ENCODE peak calls at places on chromosomes 11 and 22, in ten cellular contexts. Q is ovary, U is sigmoid colon, N is esophagus muscularis mucosa, G is K562, O is GM12878, C is A549, V is stomach, A is upper lobe of left lung, P is transverse colon. M is an unnamed sample.
A peak's percentile ranks its signal among the peaks of the same experiment; 100 is the strongest.

GRCh38 chr11:119721129-119722120 is 7.6 kb downstream of the NECTIN1 start:
- DNase-seq in O (no peak), V (no peak), U (no peak), C (peak; percentile 21), N (no peak), P (no peak), G (peak; percentile 43), A (no peak), Q (no peak), M (no peak)

GRCh38 chr22:22884888-22885840 is 2.5 kb upstream of the IGLL5 start:
- DNase-seq in U (no peak), G (peak; percentile 49), Q (no peak), V (no peak), A (peak; percentile 19), N (no peak), C (no peak), O (no peak), P (peak; percentile 77), M (no peak)

GRCh38 chr22:46727813-46728364 is 10.2 kb downstream of the CERK start:
- DNase-seq in G (no peak), C (no peak), Q (no peak), A (no peak), P (no peak), U (no peak), O (no peak), N (no peak), V (no peak), M (no peak)

GRCh38 chr22:45164217-45165123 is 745 bp downstream of the NUP50 start:
- DNase-seq in N (no peak), U (peak; percentile 75), C (no peak), V (peak; percentile 34), P (peak; percentile 32), A (no peak), O (no peak), Q (peak; percentile 28), G (peak; percentile 63), M (no peak)

GRCh38 chr11:90805172-90805571 is 582.3 kb upstream of the CHORDC1 start:
- DNase-seq in Q (no peak), V (no peak), G (no peak), A (no peak), P (no peak), O (no peak), C (no peak), N (no peak), U (no peak), M (no peak)

GRCh38 chr11:12248330-12248729 is 129.0 kb upstream of the PARVA start:
- DNase-seq in G (no peak), A (peak; percentile 97), P (peak; percentile 92), O (no peak), V (peak; percentile 98), U (peak; percentile 92), C (peak; percentile 23), N (no peak), Q (peak; percentile 72), M (peak; percentile 71)

GRCh38 chr11:18495703-18496102 is 31.0 kb downstream of the TSG101 start:
- DNase-seq in Q (no peak), O (no peak), A (peak; percentile 48), V (no peak), C (no peak), N (no peak), G (no peak), P (no peak), U (no peak), M (no peak)

GRCh38 chr11:15692739-15693138 is 578.0 kb downstream of the INSC start:
- DNase-seq in O (no peak), G (no peak), Q (no peak), V (no peak), A (no peak), P (no peak), C (no peak), N (peak; percentile 62), U (no peak), M (no peak)

GRCh38 chr11:79255965-79256364 is 184.9 kb downstream of the TENM4 start:
- DNase-seq in O (no peak), U (no peak), P (no peak), V (no peak), Q (no peak), N (no peak), C (no peak), A (no peak), G (no peak), M (no peak)

GRCh38 chr11:125886997-125887372 is 483 bp upstream of the HYLS1 start:
- DNase-seq in C (peak; percentile 67), A (peak; percentile 42), V (no peak), U (peak; percentile 74), N (no peak), O (no peak), G (no peak), Q (peak; percentile 37), P (peak; percentile 34), M (no peak)

GRCh38 chr11:128422576-128423370 is 164.6 kb downstream of the ETS1 start:
- DNase-seq in U (no peak), O (no peak), A (peak; percentile 28), P (peak; percentile 25), N (no peak), V (peak; percentile 35), G (no peak), Q (no peak), C (no peak), M (no peak)

GRCh38 chr22:42959472-42960145 is 55.3 kb downstream of the PACSIN2 start:
- DNase-seq in O (no peak), V (peak; percentile 78), P (peak; percentile 62), U (peak; percentile 77), A (peak; percentile 84), C (peak; percentile 79), Q (no peak), G (peak; percentile 34), N (no peak), M (peak; percentile 60)

GRCh38 chr11:6557761-6558674 is 45.4 kb downstream of the RRP8 start:
- DNase-seq in C (no peak), V (no peak), U (no peak), G (no peak), P (no peak), Q (no peak), O (no peak), N (peak; percentile 78), A (no peak), M (peak; percentile 1)

GRCh38 chr11:30012346-30012745 is 4.5 kb downstream of the KCNA4 start:
- DNase-seq in Q (no peak), A (no peak), V (no peak), G (no peak), N (no peak), U (no peak), O (no peak), P (no peak), C (no peak), M (no peak)

GRCh38 chr22:38398609-38399401 is 56.2 kb downstream of the KCNJ4 start:
- DNase-seq in P (peak; percentile 89), U (peak; percentile 91), C (peak; percentile 78), O (no peak), A (peak; percentile 86), Q (peak; percentile 84), V (peak; percentile 92), G (peak; percentile 90), N (peak; percentile 98), M (peak; percentile 83)
- TF ChIP-seq POLR2A in P (peak; percentile 90), U (peak; percentile 74), C (peak; percentile 28), O (peak; percentile 75), A (peak; percentile 88), Q (peak; percentile 46), V (no peak), G (peak; percentile 36), N (peak; percentile 62), M (peak; percentile 87)

GRCh38 chr11:69961738-69962137 is 116.4 kb upstream of the ANO1 start:
- DNase-seq in N (no peak), O (no peak), V (no peak), P (no peak), C (no peak), G (no peak), U (no peak), Q (no peak), A (no peak), M (no peak)

GRCh38 chr11:69957849-69958248 is 120.3 kb upstream of the ANO1 start:
- DNase-seq in N (no peak), P (no peak), C (no peak), U (no peak), G (peak; percentile 45), V (no peak), O (no peak), A (no peak), Q (no peak), M (no peak)

GRCh38 chr11:69956669-69957190 is 121.4 kb upstream of the ANO1 start:
- DNase-seq in U (no peak), G (no peak), A (no peak), Q (no peak), P (no peak), N (no peak), V (no peak), O (no peak), C (no peak), M (no peak)

GRCh38 chr11:69959461-69959860 is 118.7 kb upstream of the ANO1 start:
- DNase-seq in P (no peak), G (no peak), O (no peak), Q (no peak), U (no peak), V (no peak), N (no peak), A (no peak), C (no peak), M (no peak)

GRCh38 chr11:69958308-69958707 is 119.8 kb upstream of the ANO1 start:
- DNase-seq in C (no peak), Q (no peak), G (no peak), U (no peak), P (no peak), A (no peak), O (no peak), V (no peak), N (no peak), M (no peak)
- H3K27ac ChIP-seq in C (no peak overlapping the region), Q (no peak overlapping the region), G (no peak overlapping the region), U (no peak overlapping the region), P (no peak overlapping the region), A (no peak overlapping the region), O (no peak overlapping the region), V (no peak overlapping the region), N (no peak overlapping the region), M (no peak overlapping the region)

DNA sequence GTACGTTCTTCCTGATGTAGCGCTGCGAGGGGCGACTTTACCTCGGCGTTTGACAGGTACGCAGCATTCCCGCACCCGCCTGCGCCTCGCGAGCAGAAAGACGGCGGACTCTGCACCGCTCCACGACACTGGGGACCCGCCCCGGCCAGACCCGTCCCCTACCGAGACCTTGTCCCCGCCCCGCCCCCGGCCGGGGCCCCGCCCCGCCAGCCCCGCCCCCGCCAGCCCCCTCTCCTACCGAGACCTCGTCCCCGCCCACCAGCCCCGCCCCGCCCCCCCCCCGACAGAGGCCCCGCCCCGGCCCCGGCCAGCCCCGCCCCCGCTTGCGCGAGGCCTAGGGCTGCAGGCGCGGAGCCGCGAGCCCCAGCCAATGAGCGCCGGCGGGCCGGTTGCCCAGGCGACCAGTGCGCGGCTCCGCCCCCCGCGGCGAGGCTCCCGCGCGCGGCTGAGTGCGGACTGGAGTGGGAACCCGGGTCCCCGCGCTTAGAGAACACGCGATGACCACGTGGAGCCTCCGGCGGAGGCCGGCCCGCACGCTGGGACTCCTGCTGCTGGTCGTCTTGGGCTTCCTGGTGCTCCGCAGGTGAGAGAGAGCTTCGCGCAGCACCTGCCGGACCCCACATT is at the start of gene GLB1L2:
- DNase-seq in U (peak; percentile 89), O (no peak), G (peak; percentile 99), P (peak; percentile 90), Q (peak; percentile 73), A (peak; percentile 75), C (peak; percentile 35), N (peak; percentile 93), V (peak; percentile 85), M (peak; percentile 54)
- TF ChIP-seq EP300 in U (no peak), O (no peak), G (no peak), P (no peak), Q (no peak), A (no peak), C (no peak), N (no peak), V (no peak), M (no peak)

GRCh38 chr22:21568207-21569075 is 927 bp downstream of the UBE2L3 start:
- DNase-seq in P (peak; percentile 39), C (peak; percentile 19), U (no peak), Q (no peak), O (no peak), N (no peak), G (peak; percentile 78), A (no peak), V (no peak), M (no peak)
- TF ChIP-seq POLR2A in P (no peak), C (no peak), U (no peak), Q (no peak), O (no peak), N (no peak), G (no peak), A (no peak), V (no peak), M (no peak)

M was measured in tibial nerve.